ENCODE peak calls at places on chromosomes 7 and 10, in seven cellular contexts. One of them, this sample, is unnamed.

GRCh38 chr7:112743811-112744210 is 46.4 kb downstream of the TMEM168 start:
- DNase-seq in pulmonary artery endothelial cell: no peak
- DNase-seq in T-cell: no peak
- DNase-seq in lung: no peak
- DNase-seq in hypothalamus: no peak
- DNase-seq in caudate nucleus: no peak
- DNase-seq in T-helper 17 cell: no peak
- DNase-seq in this sample: no peak

GRCh38 chr7:78770422-78771410 is 682.8 kb downstream of the MAGI2 start:
- DNase-seq in pulmonary artery endothelial cell: no peak
- DNase-seq in T-helper 17 cell: no peak
- DNase-seq in lung: no peak
- DNase-seq in T-cell: no peak
- DNase-seq in hypothalamus: no peak
- DNase-seq in caudate nucleus: peak; percentile 52
- DNase-seq in this sample: no peak

GRCh38 chr10:28445511-28445910 is 87.4 kb upstream of the WAC start:
- DNase-seq in caudate nucleus: no peak
- DNase-seq in T-helper 17 cell: no peak
- DNase-seq in hypothalamus: no peak
- DNase-seq in T-cell: no peak
- DNase-seq in lung: no peak
- DNase-seq in pulmonary artery endothelial cell: no peak
- DNase-seq in this sample: no peak

GRCh38 chr7:53035499-53036412 is at the start of gene POM121L12:
- DNase-seq in T-helper 17 cell: no peak
- DNase-seq in T-cell: no peak
- DNase-seq in pulmonary artery endothelial cell: no peak
- DNase-seq in hypothalamus: no peak
- DNase-seq in lung: no peak
- DNase-seq in caudate nucleus: no peak
- DNase-seq in this sample: no peak

GRCh38 chr10:11058014-11058413 is 40.3 kb downstream of the CELF2 start:
- DNase-seq in hypothalamus: no peak
- DNase-seq in T-helper 17 cell: no peak
- DNase-seq in lung: no peak
- DNase-seq in pulmonary artery endothelial cell: no peak
- DNase-seq in T-cell: no peak
- DNase-seq in caudate nucleus: no peak
- DNase-seq in this sample: no peak

GRCh38 chr10:100007239-100008141 is 2.3 kb downstream of the DNMBP start:
- DNase-seq in T-cell: no peak
- DNase-seq in lung: no peak
- DNase-seq in hypothalamus: no peak
- DNase-seq in pulmonary artery endothelial cell: no peak
- DNase-seq in T-helper 17 cell: no peak
- DNase-seq in caudate nucleus: no peak
- DNase-seq in this sample: no peak

GRCh38 chr7:96686305-96686704 is 23.3 kb downstream of the SEM1 start:
- DNase-seq in pulmonary artery endothelial cell: no peak
- DNase-seq in T-helper 17 cell: no peak
- DNase-seq in caudate nucleus: no peak
- DNase-seq in T-cell: no peak
- DNase-seq in hypothalamus: no peak
- DNase-seq in lung: no peak
- DNase-seq in this sample: no peak

GRCh38 chr10:69160809-69161225 is 19.2 kb upstream of the SUPV3L1 start:
- DNase-seq in lung: no peak
- DNase-seq in T-cell: no peak
- DNase-seq in hypothalamus: no peak
- DNase-seq in T-helper 17 cell: no peak
- DNase-seq in pulmonary artery endothelial cell: no peak
- DNase-seq in caudate nucleus: no peak
- DNase-seq in this sample: no peak

GRCh38 chr10:97889461-97890265 is 40.0 kb downstream of the GOLGA7B start:
- DNase-seq in hypothalamus: no peak
- DNase-seq in T-helper 17 cell: no peak
- DNase-seq in T-cell: no peak
- DNase-seq in lung: peak; percentile 70
- DNase-seq in caudate nucleus: peak; percentile 20
- DNase-seq in pulmonary artery endothelial cell: no peak
- DNase-seq in this sample: peak; percentile 66

GRCh38 chr7:100929811-100930174 is 19.5 kb upstream of the MUC3A start:
- DNase-seq in T-helper 17 cell: no peak
- DNase-seq in T-cell: no peak
- DNase-seq in hypothalamus: no peak
- DNase-seq in pulmonary artery endothelial cell: no peak
- DNase-seq in caudate nucleus: no peak
- DNase-seq in lung: no peak
- DNase-seq in this sample: no peak

GRCh38 chr10:9848981-9849380 is 1168.7 kb upstream of the CELF2 start:
- DNase-seq in T-helper 17 cell: no peak
- DNase-seq in T-cell: no peak
- DNase-seq in lung: no peak
- DNase-seq in pulmonary artery endothelial cell: no peak
- DNase-seq in caudate nucleus: no peak
- DNase-seq in hypothalamus: no peak
- DNase-seq in this sample: no peak